ENCODE peak calls at places on chromosome 18, in ten cellular contexts. A is prostate gland, O is heart left ventricle, U is tibial nerve, B is IMR-90, L is body of pancreas, G is K562, J is Peyer's patch, K is stomach, Z is transverse colon. V is an unnamed sample.

GRCh38 chr18:40868110-40868858 is 1086.8 kb upstream of the PIK3C3 start:
- DNase-seq in B (peak; percentile 96), L (no peak), A (no peak), O (no peak), Z (no peak), K (no peak), U (no peak), G (no peak), J (no peak), V (no peak)

GRCh38 chr18:67608909-67609308 is 92.4 kb upstream of the DSEL start:
- DNase-seq in Z (no peak), J (no peak), G (no peak), O (no peak), A (no peak), B (peak; percentile 75), K (no peak), U (no peak), L (no peak), V (no peak)

GRCh38 chr18:44823782-44824181 is 143.1 kb downstream of the SETBP1 start:
- DNase-seq in G (no peak), L (no peak), A (no peak), J (no peak), K (no peak), O (no peak), U (no peak), B (peak; percentile 29), Z (no peak), V (no peak)

GRCh38 chr18:56727399-56727798 is 76.2 kb downstream of the WDR7 start:
- DNase-seq in Z (no peak), K (no peak), O (no peak), U (no peak), L (no peak), B (no peak), G (no peak), A (no peak), J (no peak), V (no peak)

GRCh38 chr18:6732952-6733351 is 3.4 kb downstream of the ARHGAP28 start:
- DNase-seq in U (no peak), Z (no peak), J (no peak), L (no peak), K (no peak), O (no peak), B (no peak), A (no peak), G (no peak), V (no peak)

GRCh38 chr18:61248589-61248988 is 84.6 kb upstream of the CDH20 start:
- DNase-seq in U (no peak), J (no peak), O (no peak), A (no peak), L (no peak), K (no peak), B (no peak), G (no peak), Z (no peak), V (no peak)

GRCh38 chr18:36620801-36621200 is 208.0 kb downstream of the TPGS2 start:
- DNase-seq in J (no peak), O (no peak), A (no peak), B (no peak), Z (no peak), U (no peak), G (no peak), K (no peak), L (no peak), V (no peak)

GRCh38 chr18:7601249-7601620 is 34.1 kb downstream of the PTPRM start:
- DNase-seq in A (no peak), J (no peak), O (no peak), U (no peak), Z (no peak), B (peak; percentile 63), K (no peak), L (no peak), G (no peak), V (no peak)

GRCh38 chr18:64679121-64679520 is 530.2 kb upstream of the LINC00305 start:
- DNase-seq in O (no peak), J (no peak), U (no peak), A (no peak), L (no peak), K (no peak), Z (no peak), B (no peak), G (no peak), V (no peak)

GRCh38 chr18:24611075-24611474 is 150.6 kb downstream of the HRH4 start:
- DNase-seq in A (no peak), U (no peak), K (no peak), L (no peak), J (no peak), O (no peak), G (no peak), Z (no peak), B (no peak), V (no peak)

DNA sequence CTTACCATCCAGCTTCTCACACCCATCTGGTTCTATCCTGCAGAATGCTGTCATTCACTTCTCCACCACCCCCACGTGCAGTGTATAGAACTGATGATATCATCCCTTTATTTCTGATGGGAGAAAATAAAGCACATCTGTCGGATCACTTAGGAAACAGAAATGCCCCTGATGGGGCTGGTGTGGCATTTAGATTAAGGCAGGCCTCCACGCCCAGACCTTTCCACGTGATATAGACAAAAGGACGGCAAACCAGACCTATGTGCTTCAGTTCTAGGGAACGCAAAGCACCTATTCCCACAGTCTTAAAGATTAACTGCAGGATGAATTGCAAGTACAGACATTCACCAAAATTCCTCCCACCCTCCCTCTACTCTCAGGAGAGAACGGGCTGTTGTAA is 27.6 kb upstream of the CABLES1 start:
- DNase-seq in U (no peak), J (no peak), Z (no peak), B (peak; percentile 33), A (peak; percentile 26), G (no peak), L (no peak), O (no peak), K (no peak), V (no peak)
- TF ChIP-seq POLR2A in U (no peak), J (no peak), Z (no peak), B (no peak), A (no peak), G (no peak), L (no peak), O (no peak), K (no peak), V (no peak)

GRCh38 chr18:75070625-75071483 is 138.1 kb downstream of the PTGR3 start:
- DNase-seq in G (no peak), B (peak; percentile 90), K (peak; percentile 42), A (peak; percentile 54), U (no peak), Z (peak; percentile 37), J (peak; percentile 83), O (peak; percentile 53), L (no peak), V (peak; percentile 53)

GRCh38 chr18:75071866-75072671 is 136.9 kb downstream of the PTGR3 start:
- DNase-seq in O (no peak), A (no peak), G (no peak), K (no peak), L (no peak), U (no peak), Z (no peak), J (no peak), B (no peak), V (no peak)

GRCh38 chr18:75068682-75069435 is 140.1 kb downstream of the PTGR3 start:
- DNase-seq in B (no peak), Z (no peak), J (no peak), K (no peak), O (no peak), G (no peak), U (no peak), L (no peak), A (no peak), V (no peak)

GRCh38 chr18:75071484-75071785 is 137.5 kb downstream of the PTGR3 start:
- DNase-seq in J (no peak), K (no peak), U (no peak), B (no peak), G (no peak), L (no peak), Z (peak; percentile 27), O (no peak), A (no peak), V (no peak)

DNA sequence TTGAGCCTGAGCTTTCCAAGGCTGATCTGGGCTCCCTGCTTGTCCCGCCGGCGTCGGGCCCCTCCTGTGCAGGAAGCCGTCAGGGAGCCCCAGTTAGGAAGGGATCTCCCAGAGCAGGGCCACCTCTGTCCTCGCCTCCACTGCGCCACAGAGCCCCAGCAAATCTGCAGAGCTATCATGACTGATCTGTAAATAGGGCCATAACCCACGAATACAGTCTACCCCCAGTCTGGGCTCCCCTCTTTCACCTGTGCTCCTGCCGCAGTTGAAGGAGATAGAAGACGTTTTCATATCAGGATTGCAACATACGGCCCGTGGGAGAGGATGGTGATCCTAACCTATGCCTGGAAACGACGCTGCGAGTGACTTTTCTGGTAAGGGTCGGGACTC is 138.7 kb downstream of the PTGR3 start:
- DNase-seq in A (no peak), J (no peak), K (no peak), Z (no peak), O (no peak), G (no peak), B (no peak), U (no peak), L (no peak), V (no peak)
- H3K27me3 ChIP-seq in A (no peaks in the 10 kb centered on the region), J (no peaks in the 10 kb centered on the region), K (no peaks in the 10 kb centered on the region), Z (no peaks in the 10 kb centered on the region), O (no peaks in the 10 kb centered on the region), G (no peaks in the 10 kb centered on the region), B (no peaks in the 10 kb centered on the region), U (no peaks in the 10 kb centered on the region), L (no peaks in the 10 kb centered on the region), V (no peaks in the 10 kb centered on the region)

GRCh38 chr18:48933578-48934399 is 17.0 kb downstream of the SMAD7 start:
- DNase-seq in L (no peak), A (no peak), U (no peak), G (peak; percentile 22), J (no peak), O (no peak), B (no peak), K (peak; percentile 45), Z (no peak), V (no peak)

GRCh38 chr18:48931680-48932461 is 18.9 kb downstream of the SMAD7 start:
- DNase-seq in A (no peak), J (no peak), O (no peak), K (no peak), G (peak; percentile 34), U (no peak), L (no peak), B (no peak), Z (peak; percentile 50), V (no peak)

GRCh38 chr18:48932462-48932818 is 18.3 kb downstream of the SMAD7 start:
- DNase-seq in Z (no peak), G (no peak), A (no peak), O (no peak), K (no peak), L (no peak), J (no peak), B (no peak), U (no peak), V (no peak)

GRCh38 chr18:48934400-48934707 is 16.4 kb downstream of the SMAD7 start:
- DNase-seq in B (no peak), Z (no peak), K (no peak), A (no peak), O (no peak), L (no peak), J (no peak), U (no peak), G (no peak), V (no peak)

GRCh38 chr18:48932822-48933510 is 17.8 kb downstream of the SMAD7 start:
- DNase-seq in L (no peak), J (peak; percentile 53), O (no peak), B (no peak), K (no peak), G (peak; percentile 54), U (peak; percentile 27), A (no peak), Z (no peak), V (no peak)
- TF ChIP-seq POLR2A in L (no peak), J (no peak), O (no peak), B (no peak), K (no peak), G (no peak), U (no peak), A (no peak), Z (no peak), V (no peak)

GRCh38 chr18:78230911-78231310 is 748.7 kb upstream of the SALL3 start:
- DNase-seq in G (no peak), K (no peak), O (no peak), J (no peak), Z (no peak), A (no peak), B (no peak), L (no peak), U (no peak), V (no peak)
- H3K27me3 ChIP-seq in G (no peaks in the 10 kb centered on the region), K (no peaks in the 10 kb centered on the region), O (no peaks in the 10 kb centered on the region), J (no peaks in the 10 kb centered on the region), Z (no peaks in the 10 kb centered on the region), A (no peaks in the 10 kb centered on the region), B (no peaks in the 10 kb centered on the region), L (peaks cover 3% of the 10 kb centered on the region), U (no peaks in the 10 kb centered on the region), V (no peaks in the 10 kb centered on the region)

V was measured in adrenal gland.